ENCODE peak calls at places on chromosomes 6 and 20, in eight cellular contexts. X, P, D, H, A, K, J and V are unnamed samples.

GRCh38 chr20:3786126-3786484 is 435 bp downstream of the CENPB start:
- DNase-seq in X (no peak), P (peak; percentile 45), D (peak; percentile 52), H (peak; percentile 80), A (peak; percentile 61), K (peak; percentile 55), J (peak; percentile 59), V (peak; percentile 58)

GRCh38 chr6:126927841-126928240 is 190.6 kb upstream of the RSPO3 start:
- DNase-seq in X (no peak), P (no peak), D (no peak), H (no peak), A (no peak), K (no peak), J (no peak), V (no peak)

GRCh38 chr6:141540207-141540606 is 592.5 kb upstream of the GJE1 start:
- DNase-seq in X (no peak), P (no peak), D (no peak), H (no peak), A (no peak), K (no peak), J (no peak), V (no peak)

GRCh38 chr6:153104220-153104619 is 26.9 kb downstream of the RGS17 start:
- DNase-seq in X (no peak), P (peak; percentile 44), D (no peak), H (no peak), A (no peak), K (no peak), J (no peak), V (peak; percentile 50)

GRCh38 chr20:51378171-51378928 is 164.2 kb downstream of the NFATC2 start:
- DNase-seq in X (no peak), P (no peak), D (no peak), H (peak; percentile 43), A (no peak), K (no peak), J (peak; percentile 53), V (no peak)

GRCh38 chr6:111837641-111838500 is 35.4 kb downstream of the FYN start:
- DNase-seq in X (no peak), P (no peak), D (no peak), H (no peak), A (no peak), K (no peak), J (no peak), V (no peak)

GRCh38 chr6:151656392-151656791 is 151.1 kb upstream of the ESR1 start:
- DNase-seq in X (no peak), P (no peak), D (no peak), H (no peak), A (no peak), K (no peak), J (no peak), V (no peak)

GRCh38 chr6:47852727-47853126 is 70.9 kb downstream of the OPN5 start:
- DNase-seq in X (no peak), P (no peak), D (no peak), H (peak; percentile 2), A (no peak), K (no peak), J (no peak), V (no peak)

GRCh38 chr6:63936399-63936798 is 300.8 kb downstream of the PHF3 start:
- DNase-seq in X (no peak), P (no peak), D (no peak), H (no peak), A (no peak), K (no peak), J (no peak), V (no peak)

GRCh38 chr6:138971601-138972000 is 16.5 kb downstream of the REPS1 start:
- DNase-seq in X (no peak), P (peak; percentile 79), D (peak; percentile 11), H (no peak), A (peak; percentile 12), K (peak; percentile 48), J (no peak), V (peak; percentile 53)

GRCh38 chr6:26249709-26249958 is 115.4 kb upstream of the BTN3A2 start:
- DNase-seq in X (no peak), P (no peak), D (no peak), H (no peak), A (no peak), K (peak; percentile 73), J (no peak), V (no peak)

GRCh38 chr20:6767166-6767535 is 335 bp upstream of the BMP2 start:
- DNase-seq in X (no peak), P (no peak), D (no peak), H (no peak), A (no peak), K (peak; percentile 27), J (no peak), V (no peak)

GRCh38 chr20:58714340-58714922 is 21.8 kb downstream of the NPEPL1 start:
- DNase-seq in X (no peak), P (no peak), D (no peak), H (no peak), A (no peak), K (no peak), J (no peak), V (no peak)

GRCh38 chr6:4647414-4648365 is 128.5 kb upstream of the CDYL start:
- DNase-seq in X (no peak), P (peak; percentile 72), D (peak; percentile 74), H (peak; percentile 81), A (peak; percentile 84), K (peak; percentile 90), J (peak; percentile 87), V (peak; percentile 77)

GRCh38 chr20:57708694-57709673 is 831 bp downstream of the PMEPA1 start:
- DNase-seq in X (no peak), P (no peak), D (no peak), H (no peak), A (peak; percentile 19), K (peak; percentile 33), J (no peak), V (peak; percentile 22)

GRCh38 chr6:155472886-155473285 is 17.2 kb upstream of the NOX3 start:
- DNase-seq in X (no peak), P (peak; percentile 85), D (peak; percentile 66), H (no peak), A (peak; percentile 64), K (no peak), J (no peak), V (peak; percentile 83)

GRCh38 chr6:70764706-70765105 is 97.0 kb downstream of the SMAP1 start:
- DNase-seq in X (no peak), P (no peak), D (no peak), H (no peak), A (no peak), K (no peak), J (no peak), V (no peak)

GRCh38 chr20:39853050-39853449 is 836.0 kb downstream of the MAFB start:
- DNase-seq in X (no peak), P (no peak), D (no peak), H (no peak), A (no peak), K (no peak), J (no peak), V (no peak)

GRCh38 chr6:29705389-29706231 is 17.6 kb upstream of the HLA-F start:
- DNase-seq in X (no peak), P (peak; percentile 56), D (peak; percentile 53), H (peak; percentile 38), A (peak; percentile 53), K (peak; percentile 41), J (peak; percentile 56), V (peak; percentile 71)

GRCh38 chr6:167056370-167056769 is 57.2 kb downstream of the CEP43 start:
- DNase-seq in X (no peak), P (peak; percentile 6), D (peak; percentile 15), H (no peak), A (no peak), K (no peak), J (no peak), V (peak; percentile 6)

GRCh38 chr6:35673755-35674154 is 15.0 kb downstream of the FKBP5 start:
- DNase-seq in X (no peak), P (no peak), D (no peak), H (no peak), A (no peak), K (no peak), J (no peak), V (no peak)
- H3K4me3 ChIP-seq in X (no peak overlapping the region), P (no peak overlapping the region), D (no peak overlapping the region), H (no peak overlapping the region), A (no peak overlapping the region), K (no peak overlapping the region), J (no peak overlapping the region), V (no peak overlapping the region)

GRCh38 chr20:37902504-37903313 is at the start of gene VSTM2L:
- DNase-seq in X (no peak), P (peak; percentile 69), D (peak; percentile 78), H (peak; percentile 82), A (peak; percentile 47), K (peak; percentile 36), J (peak; percentile 30), V (peak; percentile 74)
- H3K4me3 ChIP-seq in X (peak within 1 kb of the TSS; percentile 43), P (peak within 1 kb of the TSS; percentile 45), D (peak within 1 kb of the TSS; percentile 55), H (peak within 1 kb of the TSS; percentile 82), A (peak within 1 kb of the TSS; percentile 31), K (peak within 1 kb of the TSS; percentile 54), J (peak within 1 kb of the TSS; percentile 21), V (peak within 1 kb of the TSS; percentile 58)

GRCh38 chr20:47493175-47493953 is 8.3 kb upstream of the NCOA3 start:
- DNase-seq in X (no peak), P (peak; percentile 77), D (peak; percentile 83), H (peak; percentile 64), A (peak; percentile 63), K (no peak), J (peak; percentile 78), V (peak; percentile 93)
- H3K4me3 ChIP-seq in X (no peak overlapping the region), P (no peak overlapping the region), D (no peak overlapping the region), H (no peak overlapping the region), A (no peak overlapping the region), K (no peak overlapping the region), J (no peak overlapping the region), V (no peak overlapping the region)

GRCh38 chr6:45420909-45421699 is 43.4 kb upstream of the SUPT3H start:
- DNase-seq in X (no peak), P (no peak), D (peak; percentile 33), H (no peak), A (no peak), K (no peak), J (no peak), V (peak; percentile 45)
- H3K4me3 ChIP-seq in X (peak overlapping the region; percentile 64), P (peak overlapping the region; percentile 82), D (peak overlapping the region; percentile 90), H (peak overlapping the region; percentile 60), A (peak overlapping the region; percentile 99), K (peak overlapping the region; percentile 87), J (peak overlapping the region; percentile 55), V (peak overlapping the region; percentile 96)

DNA sequence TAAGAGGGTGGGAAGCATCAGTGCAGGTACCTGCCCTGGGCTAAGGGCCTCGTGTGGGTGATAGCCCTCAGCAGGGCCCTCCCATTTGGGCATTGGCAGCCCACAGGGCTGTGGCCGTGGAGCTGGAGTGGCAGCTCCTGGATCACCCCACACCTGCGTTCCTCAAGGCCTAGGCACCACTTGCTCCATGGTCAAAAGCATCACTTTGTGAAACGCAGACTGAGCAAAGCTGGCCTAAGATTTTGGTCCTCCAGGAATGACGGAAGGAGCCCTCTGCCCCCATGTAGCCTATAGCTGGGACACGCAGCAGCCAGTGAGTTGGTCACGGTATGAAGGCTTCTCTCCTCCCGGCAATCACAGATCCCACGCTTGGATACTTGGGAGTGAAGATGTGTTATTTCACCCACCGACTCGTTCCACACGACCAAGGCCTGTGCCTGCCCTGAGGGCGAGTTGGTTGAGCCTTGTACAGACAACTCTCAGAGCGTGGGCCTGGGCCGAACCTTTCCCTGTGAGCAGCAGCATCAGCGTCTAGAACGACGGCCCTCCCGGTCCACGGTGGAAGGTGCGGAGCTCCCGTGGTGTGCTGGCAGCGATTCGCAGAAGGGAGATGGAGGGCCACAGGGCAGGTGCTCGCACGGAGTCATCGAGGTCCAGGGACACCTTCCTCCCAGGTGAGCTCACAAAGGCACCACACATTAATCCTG is 39.7 kb downstream of the THBS2 start:
- DNase-seq in X (no peak), P (no peak), D (no peak), H (no peak), A (no peak), K (peak; percentile 22), J (no peak), V (no peak)
- H3K4me3 ChIP-seq in X (peak overlapping the region; percentile 47), P (no peak overlapping the region), D (no peak overlapping the region), H (no peak overlapping the region), A (no peak overlapping the region), K (no peak overlapping the region), J (no peak overlapping the region), V (no peak overlapping the region)

GRCh38 chr20:709864-710761 is 34.5 kb upstream of the SCRT2 start:
- DNase-seq in X (no peak), P (no peak), D (no peak), H (no peak), A (no peak), K (no peak), J (no peak), V (no peak)
- H3K4me3 ChIP-seq in X (peak overlapping the region; percentile 23), P (no peak overlapping the region), D (no peak overlapping the region), H (peak overlapping the region; percentile 23), A (no peak overlapping the region), K (no peak overlapping the region), J (no peak overlapping the region), V (no peak overlapping the region)